ENCODE peak calls at places on chromosomes 7 and 10, in four cellular contexts. J is IMR-90, N is left ventricle myocardium inferior, O is AG09319. F is an unnamed sample.

GRCh38 chr10:78802866-78803265 is 265.9 kb upstream of the ZMIZ1 start:
- DNase-seq in J (peak; percentile 79), N (peak; percentile 74), O (peak; percentile 44), F (peak; percentile 85)

GRCh38 chr10:4344544-4344994 is 481.4 kb upstream of the AKR1E2 start:
- DNase-seq in J (peak; percentile 100), N (peak; percentile 42), O (peak; percentile 98), F (peak; percentile 100)

GRCh38 chr10:119538632-119539358 is 3.7 kb downstream of the RGS10 start:
- DNase-seq in J (no peak), N (no peak), O (no peak), F (no peak)

GRCh38 chr7:118836933-118837332 is 612.4 kb downstream of the ANKRD7 start:
- DNase-seq in J (no peak), N (no peak), O (no peak), F (no peak)

GRCh38 chr7:38905026-38905759 is 3.8 kb downstream of the VPS41 start:
- DNase-seq in J (peak; percentile 49), N (no peak), O (no peak), F (no peak)

GRCh38 chr7:151429555-151430331 is 10.2 kb downstream of the CRYGN start:
- DNase-seq in J (peak; percentile 7), N (no peak), O (no peak), F (no peak)

GRCh38 chr10:132313865-132314264 is 6.1 kb upstream of the STK32C start:
- DNase-seq in J (no peak), N (no peak), O (no peak), F (no peak)

GRCh38 chr7:158252081-158252836 is 335.4 kb downstream of the PTPRN2 start:
- DNase-seq in J (no peak), N (no peak), O (no peak), F (no peak)

GRCh38 chr7:27839099-27839498 is 99.1 kb downstream of the TAX1BP1 start:
- DNase-seq in J (no peak), N (no peak), O (no peak), F (no peak)

GRCh38 chr10:15245530-15245929 is 77.0 kb upstream of the NMT2 start:
- DNase-seq in J (no peak), N (no peak), O (no peak), F (no peak)

GRCh38 chr10:95290801-95291633 is at the start of gene PDLIM1:
- DNase-seq in J (peak; percentile 45), N (peak; percentile 83), O (no peak), F (peak; percentile 65)

GRCh38 chr7:2926898-2927405 is 82.8 kb upstream of the GNA12 start:
- DNase-seq in J (no peak), N (peak; percentile 3), O (no peak), F (no peak)

GRCh38 chr7:127881564-127881963 is 149.7 kb downstream of the LRRC4 start:
- DNase-seq in J (no peak), N (no peak), O (no peak), F (no peak)

GRCh38 chr10:58593008-58593407 is 80.3 kb downstream of the BICC1 start:
- DNase-seq in J (no peak), N (no peak), O (no peak), F (no peak)

GRCh38 chr10:1180836-1181235 is 124.7 kb downstream of the WDR37 start:
- DNase-seq in J (no peak), N (no peak), O (no peak), F (no peak)
- TF ChIP-seq CTCF in J (no peak), N (no peak), O (no peak), F (no peak)

GRCh38 chr10:13099666-13100348 is at the start of gene OPTN:
- DNase-seq in J (peak; percentile 83), N (peak; percentile 82), O (peak; percentile 38), F (peak; percentile 73)
- TF ChIP-seq CTCF in J (peak; percentile 96), N (peak; percentile 69), O (peak; percentile 83), F (peak; percentile 81)

GRCh38 chr10:178208-178607 is 43.0 kb downstream of the ZMYND11 start:
- DNase-seq in J (peak; percentile 68), N (no peak), O (peak; percentile 8), F (peak; percentile 64)
- TF ChIP-seq CTCF in J (peak; percentile 50), N (peak; percentile 60), O (peak; percentile 25), F (peak; percentile 53)

GRCh38 chr10:44030681-44031080 is 354.2 kb downstream of the CXCL12 start:
- DNase-seq in J (no peak), N (no peak), O (no peak), F (peak; percentile 35)

GRCh38 chr10:44033008-44033407 is 351.9 kb downstream of the CXCL12 start:
- DNase-seq in J (peak; percentile 65), N (no peak), O (no peak), F (peak; percentile 69)

GRCh38 chr10:44028384-44029137 is 356.3 kb downstream of the CXCL12 start:
- DNase-seq in J (no peak), N (no peak), O (no peak), F (no peak)

GRCh38 chr10:44032216-44032615 is 352.7 kb downstream of the CXCL12 start:
- DNase-seq in J (no peak), N (no peak), O (no peak), F (peak; percentile 83)

DNA sequence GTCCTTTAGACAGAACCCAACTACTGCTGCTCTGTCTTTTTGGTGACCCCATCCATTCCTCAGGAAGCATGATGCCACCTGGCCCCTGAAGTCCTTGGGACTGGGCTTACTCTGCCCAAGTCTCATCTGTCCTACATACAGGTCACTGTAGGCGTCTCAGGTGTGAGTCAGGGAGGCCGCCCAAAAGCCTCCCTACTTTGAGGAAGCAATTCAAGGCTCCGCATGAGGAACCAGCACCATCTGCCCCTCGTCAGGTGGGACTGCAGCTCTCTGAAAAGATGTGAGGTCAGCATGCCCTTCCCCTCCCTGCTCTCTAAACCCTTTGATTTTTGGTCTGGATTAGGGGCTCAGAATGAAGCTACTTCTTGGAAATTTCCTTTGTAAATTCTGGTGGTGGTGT is 354.8 kb downstream of the CXCL12 start:
- DNase-seq in J (no peak), N (no peak), O (no peak), F (no peak)
- TF ChIP-seq CTCF in J (peak; percentile 8), N (peak; percentile 35), O (no peak), F (no peak)